ENCODE peak calls at places on chromosomes 1 and 21, in four cellular contexts. Z is stomach; J is lung microvascular endothelial cell; P is activated CD4-positive, alpha-beta memory T cell treated with anti-CD3 and anti-CD28 coated beads, Interleukin-2, amount 10 ng/mL, durations not matched to agents 7 days and 5 days. V is an unnamed sample.

GRCh38 chr1:183996036-183996376 is 41.5 kb downstream of the COLGALT2 start:
- DNase-seq in Z (no peak), J (no peak), P (no peak), V (no peak)

GRCh38 chr1:87194271-87194774 is 134.4 kb upstream of the LMO4 start:
- DNase-seq in Z (no peak), J (no peak), P (no peak), V (no peak)

GRCh38 chr1:171860696-171861095 is 19.4 kb downstream of the DNM3 start:
- DNase-seq in Z (no peak), J (no peak), P (no peak), V (no peak)

GRCh38 chr1:74689800-74690696 is 16.5 kb upstream of the ERICH3 start:
- DNase-seq in Z (no peak), J (peak), P (peak), V (peak)

GRCh38 chr1:32900956-32901822 is at the start of gene TMEM54:
- DNase-seq in Z (peak), J (no peak), P (no peak), V (peak)

GRCh38 chr1:62325076-62325475 is 5.8 kb upstream of the KANK4 start:
- DNase-seq in Z (no peak), J (no peak), P (no peak), V (no peak)

GRCh38 chr1:22318279-22318983 is 133.2 kb upstream of the ZBTB40 start:
- DNase-seq in Z (no peak), J (no peak), P (no peak), V (no peak)

GRCh38 chr1:95323117-95323516 is 89.1 kb downstream of the RWDD3 start:
- DNase-seq in Z (no peak), J (peak), P (no peak), V (no peak)

GRCh38 chr1:44315521-44315920 is 39.5 kb downstream of the ERI3 start:
- DNase-seq in Z (no peak), J (no peak), P (no peak), V (peak)

GRCh38 chr1:69846267-69846666 is 278.5 kb downstream of the LRRC7 start:
- DNase-seq in Z (no peak), J (no peak), P (no peak), V (no peak)

GRCh38 chr1:230230948-230231738 is 164.1 kb downstream of the GALNT2 start:
- DNase-seq in Z (no peak), J (no peak), P (no peak), V (no peak)

GRCh38 chr1:173269490-173270230 is 62.5 kb upstream of the TNFSF4 start:
- DNase-seq in Z (no peak), J (peak), P (no peak), V (no peak)

GRCh38 chr1:168714012-168714411 is 15.0 kb downstream of the DPT start:
- DNase-seq in Z (no peak), J (no peak), P (no peak), V (peak)

GRCh38 chr1:68141079-68141800 is 90.8 kb upstream of the DIRAS3 start:
- DNase-seq in Z (no peak), J (peak), P (no peak), V (no peak)

GRCh38 chr1:155012052-155012546 is 9.5 kb downstream of the ZBTB7B start:
- DNase-seq in Z (peak), J (peak), P (peak), V (peak)

GRCh38 chr1:171739646-171740045 is 2.2 kb downstream of the VAMP4 start:
- DNase-seq in Z (no peak), J (peak), P (no peak), V (no peak)

GRCh38 chr1:13930151-13930550 is 230.2 kb downstream of the PRDM2 start:
- DNase-seq in Z (no peak), J (no peak), P (peak), V (peak)

GRCh38 chr1:201500670-201501120 is 6.2 kb downstream of the CSRP1 start:
- DNase-seq in Z (no peak), J (no peak), P (no peak), V (peak)

GRCh38 chr21:45385549-45386050 is 19.4 kb upstream of the COL18A1 start:
- DNase-seq in Z (no peak), J (no peak), P (no peak), V (no peak)

GRCh38 chr1:110498270-110498669 is 20.7 kb downstream of the KCNA10 start:
- DNase-seq in Z (no peak), J (no peak), P (no peak), V (no peak)

GRCh38 chr1:60160141-60160540 is 86.6 kb upstream of the C1orf87 start:
- DNase-seq in Z (no peak), J (no peak), P (no peak), V (no peak)

GRCh38 chr1:70762386-70762785 is 285.2 kb downstream of the PTGER3 start:
- DNase-seq in Z (no peak), J (no peak), P (no peak), V (no peak)

GRCh38 chr1:158117854-158118691 is 62.6 kb upstream of the CD1D start:
- DNase-seq in Z (peak), J (peak), P (no peak), V (peak)

GRCh38 chr1:106534612-106535011 is 521.9 kb upstream of the PRMT6 start:
- DNase-seq in Z (no peak), J (no peak), P (no peak), V (no peak)

GRCh38 chr1:9044241-9044640 is 18.0 kb upstream of the SLC2A7 start:
- DNase-seq in Z (no peak), J (no peak), P (no peak), V (no peak)

GRCh38 chr1:68015960-68016359 is 34.5 kb downstream of the DIRAS3 start:
- DNase-seq in Z (no peak), J (no peak), P (no peak), V (no peak)

GRCh38 chr1:202516434-202516877 is 168.0 kb downstream of the PPP1R12B start:
- DNase-seq in Z (no peak), J (no peak), P (no peak), V (no peak)

GRCh38 chr1:88327391-88328267 is 356.4 kb upstream of the PKN2 start:
- DNase-seq in Z (no peak), J (peak), P (no peak), V (no peak)

GRCh38 chr21:25273945-25274344 is 333.3 kb downstream of the MRPL39 start:
- DNase-seq in Z (no peak), J (no peak), P (no peak), V (no peak)

GRCh38 chr1:17551755-17552234 is 12.3 kb downstream of the ARHGEF10L start:
- DNase-seq in Z (peak), J (peak), P (no peak), V (no peak)

GRCh38 chr1:53274026-53274425 is 35.7 kb upstream of the MAGOH start:
- DNase-seq in Z (no peak), J (no peak), P (no peak), V (no peak)